ENCODE peak calls at places on chromosomes 7 and 10, in seven cellular contexts. X is A673, E is astrocyte of the spinal cord, M is B cell, U is epithelial cell of esophagus, S is hepatocyte, P is lower leg skin. F is an unnamed sample.

GRCh38 chr10:3902054-3902808 is 117.2 kb upstream of the KLF6 start:
- DNase-seq in X (no peak), E (peak), M (peak), U (no peak), S (peak), P (no peak), F (no peak)

GRCh38 chr10:72692897-72693598 is 1.1 kb downstream of the MCU start:
- DNase-seq in X (peak), E (peak), M (no peak), U (peak), S (peak), P (no peak), F (no peak)

GRCh38 chr10:101011517-101012423 is 12.2 kb downstream of the LZTS2 start:
- DNase-seq in X (no peak), E (no peak), M (no peak), U (no peak), S (peak), P (no peak), F (no peak)

GRCh38 chr10:13949844-13950542 is 363.2 kb downstream of the PRPF18 start:
- DNase-seq in X (no peak), E (peak), M (no peak), U (peak), S (no peak), P (no peak), F (no peak)

GRCh38 chr7:65454479-65454878 is 80.8 kb downstream of the ZNF92 start:
- DNase-seq in X (no peak), E (no peak), M (no peak), U (no peak), S (no peak), P (no peak), F (no peak)

GRCh38 chr7:84041649-84042048 is 152.9 kb downstream of the SEMA3A start:
- DNase-seq in X (peak), E (no peak), M (no peak), U (no peak), S (no peak), P (no peak), F (no peak)

GRCh38 chr10:94212876-94213595 is 149.7 kb downstream of the NOC3L start:
- DNase-seq in X (no peak), E (peak), M (no peak), U (peak), S (peak), P (peak), F (peak)

GRCh38 chr7:83547526-83547925 is 101.4 kb downstream of the SEMA3E start:
- DNase-seq in X (peak), E (peak), M (no peak), U (peak), S (peak), P (no peak), F (no peak)

GRCh38 chr7:121436136-121436535 is 40.0 kb upstream of the FAM3C start:
- DNase-seq in X (no peak), E (no peak), M (no peak), U (peak), S (no peak), P (no peak), F (no peak)

GRCh38 chr10:32981760-32982159 is 23.7 kb upstream of the ITGB1 start:
- DNase-seq in X (no peak), E (peak), M (no peak), U (peak), S (peak), P (peak), F (no peak)

GRCh38 chr10:42981358-42982236 is 95.3 kb upstream of the RET start:
- DNase-seq in X (no peak), E (no peak), M (peak), U (no peak), S (peak), P (no peak), F (peak)

GRCh38 chr10:131640045-131640644 is 260.7 kb upstream of the PPP2R2D start:
- DNase-seq in X (no peak), E (no peak), M (no peak), U (no peak), S (no peak), P (no peak), F (no peak)

GRCh38 chr10:131636116-131636515 is 264.7 kb upstream of the PPP2R2D start:
- DNase-seq in X (no peak), E (no peak), M (no peak), U (no peak), S (no peak), P (no peak), F (no peak)

GRCh38 chr10:131636841-131637724 is 263.7 kb upstream of the PPP2R2D start:
- DNase-seq in X (no peak), E (no peak), M (no peak), U (no peak), S (no peak), P (no peak), F (no peak)

GRCh38 chr10:131638481-131639278 is 262.1 kb upstream of the PPP2R2D start:
- DNase-seq in X (no peak), E (no peak), M (no peak), U (no peak), S (no peak), P (no peak), F (no peak)

GRCh38 chr10:131638049-131638448 is 262.8 kb upstream of the PPP2R2D start:
- DNase-seq in X (no peak), E (no peak), M (no peak), U (no peak), S (no peak), P (no peak), F (no peak)
- TF ChIP-seq CTCF in X (no peak), E (no peak), M (no peak), U (no peak), S (no peak), P (no peak), F (no peak)

GRCh38 chr7:134722786-134723322 is 56.6 kb upstream of the CALD1 start:
- DNase-seq in X (no peak), E (no peak), M (no peak), U (no peak), S (no peak), P (no peak), F (no peak)

GRCh38 chr7:134726581-134726980 is 52.9 kb upstream of the CALD1 start:
- DNase-seq in X (no peak), E (no peak), M (no peak), U (no peak), S (no peak), P (no peak), F (no peak)

GRCh38 chr7:134727711-134728110 is 51.7 kb upstream of the CALD1 start:
- DNase-seq in X (no peak), E (no peak), M (no peak), U (no peak), S (no peak), P (no peak), F (no peak)

GRCh38 chr7:134723904-134724303 is 55.5 kb upstream of the CALD1 start:
- DNase-seq in X (no peak), E (no peak), M (no peak), U (no peak), S (no peak), P (no peak), F (no peak)

GRCh38 chr7:134724606-134725005 is 54.8 kb upstream of the CALD1 start:
- DNase-seq in X (peak), E (peak), M (no peak), U (peak), S (no peak), P (no peak), F (no peak)
- TF ChIP-seq CTCF in X (peak), E (peak), M (no peak), U (peak), S (peak), P (no peak), F (peak)

GRCh38 chr7:105345725-105346124 is 43.0 kb downstream of the SRPK2 start:
- DNase-seq in X (no peak), E (no peak), M (no peak), U (no peak), S (no peak), P (no peak), F (no peak)

GRCh38 chr7:105346593-105347322 is 42.0 kb downstream of the SRPK2 start:
- DNase-seq in X (no peak), E (no peak), M (no peak), U (no peak), S (no peak), P (no peak), F (no peak)

GRCh38 chr7:105346138-105346537 is 42.6 kb downstream of the SRPK2 start:
- DNase-seq in X (no peak), E (no peak), M (no peak), U (no peak), S (no peak), P (no peak), F (no peak)

GRCh38 chr7:105339404-105340316 is 49.1 kb downstream of the SRPK2 start:
- DNase-seq in X (no peak), E (no peak), M (no peak), U (no peak), S (no peak), P (no peak), F (no peak)

DNA sequence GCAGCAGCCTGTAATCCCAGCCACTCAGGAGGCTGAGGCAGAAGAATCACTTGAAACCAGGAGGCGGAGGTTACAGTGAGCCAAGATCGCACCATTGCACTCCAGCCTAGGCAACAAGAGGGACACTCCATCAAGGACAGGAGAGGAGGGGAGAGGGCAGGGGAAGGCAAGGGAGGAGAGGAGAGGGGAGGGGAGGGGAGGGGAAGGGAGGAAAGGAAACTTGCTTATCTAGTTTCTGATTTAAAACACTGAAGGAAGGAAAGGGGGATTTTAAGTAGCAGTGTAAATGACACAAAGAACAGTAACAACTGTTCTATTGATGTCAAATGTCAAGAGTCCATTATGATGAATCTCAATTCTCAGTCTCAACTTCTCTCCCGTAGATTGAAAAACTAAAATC is 43.7 kb downstream of the SRPK2 start:
- DNase-seq in X (no peak), E (no peak), M (no peak), U (no peak), S (no peak), P (no peak), F (no peak)
- TF ChIP-seq CTCF in X (no peak), E (no peak), M (no peak), U (no peak), S (no peak), P (no peak), F (no peak)

DNA sequence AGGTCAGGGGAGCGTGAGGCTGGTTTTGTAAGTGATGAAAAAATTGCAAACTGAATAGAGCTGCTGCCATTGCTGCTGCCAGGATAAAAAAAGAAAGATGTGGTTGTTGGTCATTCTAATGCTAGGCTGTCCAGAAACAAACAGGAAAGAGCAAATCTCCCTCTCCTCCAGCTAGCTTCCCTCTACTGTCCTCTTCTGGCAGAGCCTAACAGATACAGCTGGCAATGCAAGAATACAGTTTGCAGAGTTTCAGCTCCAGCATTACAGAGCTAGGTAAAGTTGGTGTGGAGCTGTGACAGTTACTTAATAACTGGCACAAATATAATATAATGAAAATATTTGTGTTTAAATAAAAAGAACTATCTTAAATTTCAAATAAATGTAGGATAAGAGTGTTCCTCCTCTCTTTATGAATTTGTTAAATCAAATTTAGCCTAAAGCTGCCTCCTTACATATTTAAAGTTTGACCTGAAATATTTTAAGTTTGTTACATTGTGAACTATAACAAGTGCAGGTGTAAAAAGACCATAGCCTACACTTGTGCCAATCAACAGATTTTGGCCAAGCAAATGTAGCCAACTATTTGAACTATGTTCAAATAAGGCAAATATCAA is 407.7 kb downstream of the SH2D4B start:
- DNase-seq in X (peak), E (no peak), M (no peak), U (peak), S (peak), P (no peak), F (no peak)
- TF ChIP-seq CTCF in X (peak), E (peak), M (no peak), U (peak), S (peak), P (no peak), F (no peak)

GRCh38 chr7:124275411-124275810 is 242.5 kb upstream of the TMEM229A start:
- DNase-seq in X (no peak), E (no peak), M (no peak), U (no peak), S (no peak), P (no peak), F (no peak)

DNA sequence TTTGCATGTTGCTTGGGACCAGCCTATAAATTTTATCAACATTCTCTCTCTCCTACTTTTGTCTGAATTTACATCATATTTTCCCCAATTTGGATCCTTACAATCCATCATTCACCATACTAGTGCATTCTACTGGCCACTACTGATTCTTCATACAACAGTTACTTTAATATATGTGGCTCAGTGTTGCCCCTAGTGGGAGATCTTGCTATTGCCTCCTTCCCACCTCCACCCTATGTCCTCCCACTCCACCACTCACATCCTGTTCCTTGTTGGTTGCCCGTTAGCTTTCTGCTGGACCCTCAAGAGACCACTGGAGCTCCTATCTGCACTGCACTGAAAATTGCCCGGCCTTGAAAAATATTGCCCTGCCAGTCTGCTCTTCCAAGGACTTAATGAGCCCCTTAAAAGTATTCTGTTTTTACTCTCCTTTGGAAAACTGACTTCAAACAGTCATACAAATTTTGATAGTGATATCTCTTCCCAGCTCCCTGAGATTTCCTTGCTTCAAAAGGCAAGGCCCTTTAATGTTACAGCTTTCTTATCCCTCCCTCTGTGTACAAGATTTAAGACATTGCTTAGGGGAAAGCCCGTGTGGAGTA is 243.2 kb upstream of the TMEM229A start:
- DNase-seq in X (peak), E (no peak), M (no peak), U (peak), S (peak), P (no peak), F (no peak)
- TF ChIP-seq CTCF in X (peak), E (peak), M (no peak), U (peak), S (peak), P (no peak), F (no peak)

DNA sequence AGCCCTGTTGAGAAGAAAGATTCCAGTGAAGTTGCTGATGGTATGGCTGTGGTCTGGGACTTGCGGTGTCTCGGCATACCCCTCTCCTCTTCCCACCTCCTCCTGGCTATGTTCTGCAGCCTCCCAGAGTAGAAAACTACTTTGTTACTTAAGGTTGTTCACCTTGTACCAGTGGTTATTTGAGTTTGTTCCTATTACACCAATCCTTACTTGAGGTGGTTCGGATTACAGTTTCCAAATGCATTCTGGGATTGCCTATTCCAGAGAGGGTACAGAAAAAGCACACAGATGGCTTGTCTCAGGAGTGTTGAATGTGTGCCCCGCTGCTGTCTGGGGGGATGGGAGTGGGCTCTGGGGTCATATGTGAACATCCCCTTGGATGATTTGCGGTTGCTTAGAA is 6.8 kb upstream of the ZNF783 start:
- DNase-seq in X (no peak), E (no peak), M (no peak), U (no peak), S (no peak), P (no peak), F (no peak)
- TF ChIP-seq CTCF in X (no peak), E (no peak), M (no peak), U (no peak), S (no peak), P (no peak), F (no peak)

GRCh38 chr7:27165089-27165654 is at the start of gene HOXA9:
- DNase-seq in X (no peak), E (peak), M (no peak), U (peak), S (no peak), P (peak), F (no peak)
- TF ChIP-seq CTCF in X (no peak), E (peak), M (no peak), U (no peak), S (no peak), P (no peak), F (no peak)

GRCh38 chr7:47666164-47666862 is 84.4 kb upstream of the TNS3 start:
- DNase-seq in X (no peak), E (peak), M (no peak), U (peak), S (no peak), P (no peak), F (no peak)
- TF ChIP-seq CTCF in X (no peak), E (no peak), M (no peak), U (no peak), S (no peak), P (no peak), F (no peak)

GRCh38 chr10:131653550-131654470 is 247.0 kb upstream of the PPP2R2D start:
- DNase-seq in X (no peak), E (no peak), M (no peak), U (no peak), S (no peak), P (no peak), F (no peak)

GRCh38 chr10:131653140-131653539 is 247.7 kb upstream of the PPP2R2D start:
- DNase-seq in X (no peak), E (no peak), M (no peak), U (no peak), S (no peak), P (no peak), F (no peak)

GRCh38 chr10:131655101-131655849 is 245.5 kb upstream of the PPP2R2D start:
- DNase-seq in X (no peak), E (no peak), M (no peak), U (no peak), S (peak), P (no peak), F (no peak)

GRCh38 chr10:131656009-131656408 is 244.8 kb upstream of the PPP2R2D start:
- DNase-seq in X (no peak), E (no peak), M (no peak), U (no peak), S (no peak), P (no peak), F (no peak)

GRCh38 chr10:131654471-131655087 is 246.2 kb upstream of the PPP2R2D start:
- DNase-seq in X (no peak), E (no peak), M (no peak), U (no peak), S (no peak), P (no peak), F (no peak)
- TF ChIP-seq CTCF in X (no peak), E (no peak), M (no peak), U (no peak), S (no peak), P (no peak), F (no peak)

DNA sequence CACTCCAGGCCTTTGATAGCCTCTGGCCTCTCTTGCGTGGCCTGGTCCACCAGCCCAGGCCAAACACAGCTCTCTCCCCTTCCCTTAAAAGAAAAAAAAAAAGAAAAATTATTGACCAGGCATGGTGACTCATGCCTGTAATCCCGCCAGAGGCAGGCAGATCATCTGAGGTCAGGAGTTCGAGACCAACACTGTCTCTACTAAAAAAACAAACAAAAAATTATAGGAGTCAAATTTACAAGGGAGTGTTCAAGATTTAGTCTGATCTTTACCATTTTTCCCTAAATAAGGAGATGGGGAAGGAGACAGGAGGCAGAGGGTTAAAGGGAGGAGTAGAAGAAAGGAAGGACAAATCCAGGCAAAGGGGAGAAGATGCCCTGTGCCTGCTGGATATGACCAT is 84.7 kb downstream of the PLXNA4 start:
- DNase-seq in X (no peak), E (no peak), M (no peak), U (no peak), S (no peak), P (no peak), F (no peak)
- TF ChIP-seq CTCF in X (no peak), E (no peak), M (no peak), U (no peak), S (no peak), P (no peak), F (no peak)